ENCODE peak calls at places on chromosomes 11 and 22, in six cellular contexts. One of them, this sample, is unnamed.

GRCh38 chr11:62665075-62665629 is at the start of the genes C11orf98 and CSKMT:
- DNase-seq in heart right ventricle: peak; percentile 94
- DNase-seq in posterior vena cava: peak; percentile 98
- DNase-seq in K562: peak; percentile 91
- DNase-seq in fibroblast of mammary gland: peak; percentile 89
- DNase-seq in HL-60: peak; percentile 90
- DNase-seq in this sample: peak; percentile 98

GRCh38 chr22:34160117-34160758 is 240.0 kb upstream of the LARGE1 start:
- DNase-seq in K562: no peak
- DNase-seq in heart right ventricle: no peak
- DNase-seq in HL-60: no peak
- DNase-seq in posterior vena cava: no peak
- DNase-seq in fibroblast of mammary gland: no peak
- DNase-seq in this sample: no peak

GRCh38 chr11:32210601-32211000 is 119.7 kb downstream of the RCN1 start:
- DNase-seq in K562: no peak
- DNase-seq in heart right ventricle: no peak
- DNase-seq in posterior vena cava: no peak
- DNase-seq in fibroblast of mammary gland: peak; percentile 72
- DNase-seq in HL-60: no peak
- DNase-seq in this sample: no peak

GRCh38 chr22:37021710-37022482 is 2.4 kb downstream of the MPST start:
- DNase-seq in K562: peak; percentile 59
- DNase-seq in heart right ventricle: no peak
- DNase-seq in HL-60: peak; percentile 70
- DNase-seq in posterior vena cava: no peak
- DNase-seq in fibroblast of mammary gland: peak; percentile 52
- DNase-seq in this sample: peak; percentile 86

GRCh38 chr11:61339490-61339878 is 6.5 kb downstream of the TKFC start:
- DNase-seq in fibroblast of mammary gland: no peak
- DNase-seq in posterior vena cava: peak; percentile 30
- DNase-seq in K562: no peak
- DNase-seq in heart right ventricle: no peak
- DNase-seq in HL-60: no peak
- DNase-seq in this sample: no peak

GRCh38 chr22:39991164-39991860 is 3.4 kb upstream of the FAM83F start:
- DNase-seq in K562: no peak
- DNase-seq in posterior vena cava: peak; percentile 22
- DNase-seq in HL-60: no peak
- DNase-seq in fibroblast of mammary gland: no peak
- DNase-seq in heart right ventricle: no peak
- DNase-seq in this sample: no peak

GRCh38 chr11:72825661-72826060 is 11.4 kb downstream of the ATG16L2 start:
- DNase-seq in K562: no peak
- DNase-seq in fibroblast of mammary gland: no peak
- DNase-seq in posterior vena cava: no peak
- DNase-seq in heart right ventricle: no peak
- DNase-seq in HL-60: no peak
- DNase-seq in this sample: no peak

GRCh38 chr22:21941921-21942320 is 10.7 kb downstream of the PPM1F start:
- DNase-seq in heart right ventricle: no peak
- DNase-seq in posterior vena cava: no peak
- DNase-seq in K562: no peak
- DNase-seq in fibroblast of mammary gland: no peak
- DNase-seq in HL-60: no peak
- DNase-seq in this sample: no peak

GRCh38 chr11:72391638-72392423 is 42.5 kb downstream of the CLPB start:
- DNase-seq in HL-60: no peak
- DNase-seq in K562: no peak
- DNase-seq in posterior vena cava: no peak
- DNase-seq in heart right ventricle: no peak
- DNase-seq in fibroblast of mammary gland: no peak
- DNase-seq in this sample: peak; percentile 45

GRCh38 chr11:26287067-26287518 is 44.8 kb upstream of the ANO3 start:
- DNase-seq in K562: no peak
- DNase-seq in heart right ventricle: no peak
- DNase-seq in fibroblast of mammary gland: peak; percentile 63
- DNase-seq in HL-60: no peak
- DNase-seq in posterior vena cava: no peak
- DNase-seq in this sample: no peak

GRCh38 chr22:49533886-49534285 is 293.8 kb downstream of the BRD1 start:
- DNase-seq in posterior vena cava: peak; percentile 69
- DNase-seq in HL-60: no peak
- DNase-seq in K562: no peak
- DNase-seq in heart right ventricle: no peak
- DNase-seq in fibroblast of mammary gland: no peak
- DNase-seq in this sample: no peak

GRCh38 chr11:114880458-114880857 is 202.1 kb downstream of the NXPE2 start:
- DNase-seq in K562: no peak
- DNase-seq in HL-60: no peak
- DNase-seq in fibroblast of mammary gland: no peak
- DNase-seq in posterior vena cava: no peak
- DNase-seq in heart right ventricle: no peak
- DNase-seq in this sample: no peak

GRCh38 chr22:18977824-18978425 is 41.8 kb upstream of the PRODH start:
- DNase-seq in fibroblast of mammary gland: no peak
- DNase-seq in heart right ventricle: no peak
- DNase-seq in posterior vena cava: peak; percentile 73
- DNase-seq in K562: no peak
- DNase-seq in HL-60: no peak
- DNase-seq in this sample: no peak

GRCh38 chr22:46931881-46932280 is 169.4 kb downstream of the TBC1D22A start:
- DNase-seq in posterior vena cava: no peak
- DNase-seq in heart right ventricle: no peak
- DNase-seq in HL-60: no peak
- DNase-seq in fibroblast of mammary gland: no peak
- DNase-seq in K562: no peak
- DNase-seq in this sample: no peak

GRCh38 chr11:108204376-108204775 is 18.1 kb downstream of the NPAT start:
- DNase-seq in fibroblast of mammary gland: no peak
- DNase-seq in heart right ventricle: no peak
- DNase-seq in posterior vena cava: no peak
- DNase-seq in HL-60: no peak
- DNase-seq in K562: no peak
- DNase-seq in this sample: no peak

GRCh38 chr11:59562292-59562691 is 51.0 kb downstream of the OR4D9 start:
- DNase-seq in posterior vena cava: no peak
- DNase-seq in heart right ventricle: no peak
- DNase-seq in K562: no peak
- DNase-seq in HL-60: no peak
- DNase-seq in fibroblast of mammary gland: no peak
- DNase-seq in this sample: no peak

GRCh38 chr22:17398159-17398558 is 28.9 kb downstream of the CECR2 start:
- DNase-seq in K562: no peak
- DNase-seq in fibroblast of mammary gland: no peak
- DNase-seq in posterior vena cava: no peak
- DNase-seq in HL-60: no peak
- DNase-seq in heart right ventricle: no peak
- DNase-seq in this sample: no peak

GRCh38 chr22:19169002-19169946 is 9.3 kb downstream of the SLC25A1 start:
- DNase-seq in fibroblast of mammary gland: no peak
- DNase-seq in K562: peak; percentile 89
- DNase-seq in HL-60: no peak
- DNase-seq in heart right ventricle: no peak
- DNase-seq in posterior vena cava: no peak
- DNase-seq in this sample: no peak

GRCh38 chr11:132177106-132177505 is 806.7 kb downstream of the NTM start:
- DNase-seq in K562: no peak
- DNase-seq in fibroblast of mammary gland: peak; percentile 43
- DNase-seq in HL-60: no peak
- DNase-seq in heart right ventricle: no peak
- DNase-seq in posterior vena cava: no peak
- DNase-seq in this sample: no peak

GRCh38 chr22:39474351-39474991 is 17.7 kb downstream of the MGAT3 start:
- DNase-seq in HL-60: no peak
- DNase-seq in heart right ventricle: no peak
- DNase-seq in fibroblast of mammary gland: no peak
- DNase-seq in posterior vena cava: no peak
- DNase-seq in K562: no peak
- DNase-seq in this sample: peak; percentile 58

GRCh38 chr22:26845016-26845728 is 187.8 kb downstream of the MIAT start:
- DNase-seq in HL-60: no peak
- DNase-seq in fibroblast of mammary gland: no peak
- DNase-seq in heart right ventricle: no peak
- DNase-seq in posterior vena cava: no peak
- DNase-seq in K562: no peak
- DNase-seq in this sample: peak; percentile 48

GRCh38 chr11:88390254-88390653 is 52.7 kb upstream of the CTSC start:
- DNase-seq in K562: no peak
- DNase-seq in fibroblast of mammary gland: no peak
- DNase-seq in HL-60: no peak
- DNase-seq in heart right ventricle: no peak
- DNase-seq in posterior vena cava: no peak
- DNase-seq in this sample: no peak

GRCh38 chr22:38204784-38205183 is 3.0 kb downstream of the MAFF start:
- DNase-seq in fibroblast of mammary gland: no peak
- DNase-seq in HL-60: no peak
- DNase-seq in posterior vena cava: no peak
- DNase-seq in K562: no peak
- DNase-seq in heart right ventricle: no peak
- DNase-seq in this sample: peak; percentile 60

GRCh38 chr22:39960791-39961746 is 872 bp downstream of the TMA7B start:
- DNase-seq in K562: peak; percentile 74
- DNase-seq in posterior vena cava: no peak
- DNase-seq in HL-60: peak; percentile 73
- DNase-seq in fibroblast of mammary gland: peak; percentile 97
- DNase-seq in heart right ventricle: no peak
- DNase-seq in this sample: no peak